ENCODE peak calls at places on chromosomes 4 and X, in ten cellular contexts. One of them, this sample, is unnamed.
A peak's percentile ranks its signal among the peaks of the same experiment; 100 is the strongest.

GRCh38 chr4:139559095-139559490 is 3.1 kb upstream of the SETD7 start:
- DNase-seq in HT1080: no peak
- DNase-seq in Caki2: no peak
- DNase-seq in NCI-H1694 treated with DMSO at 0.1 percent for 48 hours: no peak
- DNase-seq in midbrain: no peak
- DNase-seq in GM20000: no peak
- DNase-seq in MV-4-11: no peak
- DNase-seq in HT-29: no peak
- DNase-seq in hypothalamus: no peak
- DNase-seq in RKO: no peak
- DNase-seq in this sample: no peak

GRCh38 chr4:186829740-186830449 is 106.2 kb upstream of the FAT1 start:
- DNase-seq in NCI-H1694 treated with DMSO at 0.1 percent for 48 hours: no peak
- DNase-seq in Caki2: peak; percentile 70
- DNase-seq in GM20000: no peak
- DNase-seq in MV-4-11: peak; percentile 12
- DNase-seq in RKO: no peak
- DNase-seq in HT-29: peak; percentile 30
- DNase-seq in HT1080: peak; percentile 70
- DNase-seq in midbrain: no peak
- DNase-seq in hypothalamus: no peak
- DNase-seq in this sample: no peak

GRCh38 chr4:142719854-142720541 is 126.1 kb downstream of the INPP4B start:
- DNase-seq in Caki2: peak; percentile 41
- DNase-seq in HT-29: peak; percentile 77
- DNase-seq in hypothalamus: no peak
- DNase-seq in HT1080: peak; percentile 54
- DNase-seq in MV-4-11: no peak
- DNase-seq in NCI-H1694 treated with DMSO at 0.1 percent for 48 hours: peak; percentile 3
- DNase-seq in RKO: peak; percentile 46
- DNase-seq in midbrain: peak; percentile 3
- DNase-seq in GM20000: peak; percentile 4
- DNase-seq in this sample: peak; percentile 33

GRCh38 chr4:87270144-87270543 is 49.7 kb upstream of the KLHL8 start:
- DNase-seq in GM20000: peak; percentile 8
- DNase-seq in RKO: peak; percentile 77
- DNase-seq in HT-29: peak; percentile 64
- DNase-seq in MV-4-11: peak; percentile 57
- DNase-seq in NCI-H1694 treated with DMSO at 0.1 percent for 48 hours: peak; percentile 17
- DNase-seq in midbrain: peak; percentile 49
- DNase-seq in hypothalamus: no peak
- DNase-seq in Caki2: peak; percentile 14
- DNase-seq in HT1080: peak; percentile 55
- DNase-seq in this sample: peak; percentile 30

GRCh38 chr4:76210502-76210901 is 3.1 kb downstream of the SCARB2 start:
- DNase-seq in HT-29: no peak
- DNase-seq in HT1080: no peak
- DNase-seq in NCI-H1694 treated with DMSO at 0.1 percent for 48 hours: no peak
- DNase-seq in midbrain: peak; percentile 21
- DNase-seq in MV-4-11: peak; percentile 61
- DNase-seq in Caki2: no peak
- DNase-seq in RKO: no peak
- DNase-seq in GM20000: no peak
- DNase-seq in hypothalamus: no peak
- DNase-seq in this sample: no peak

GRCh38 chr4:125582302-125582701 is 267.5 kb downstream of the FAT4 start:
- DNase-seq in HT-29: no peak
- DNase-seq in midbrain: no peak
- DNase-seq in hypothalamus: no peak
- DNase-seq in NCI-H1694 treated with DMSO at 0.1 percent for 48 hours: no peak
- DNase-seq in MV-4-11: no peak
- DNase-seq in RKO: no peak
- DNase-seq in HT1080: peak; percentile 52
- DNase-seq in Caki2: no peak
- DNase-seq in GM20000: no peak
- DNase-seq in this sample: no peak

GRCh38 chrX:109856974-109857373 is 123.9 kb upstream of the ACSL4 start:
- DNase-seq in NCI-H1694 treated with DMSO at 0.1 percent for 48 hours: peak; percentile 30
- DNase-seq in GM20000: no peak
- DNase-seq in MV-4-11: peak; percentile 63
- DNase-seq in RKO: peak; percentile 46
- DNase-seq in hypothalamus: no peak
- DNase-seq in Caki2: peak; percentile 23
- DNase-seq in midbrain: peak; percentile 2
- DNase-seq in HT1080: no peak
- DNase-seq in HT-29: peak; percentile 61
- DNase-seq in this sample: peak; percentile 11

GRCh38 chr4:1345905-1346780 is 865 bp upstream of the UVSSA start:
- DNase-seq in hypothalamus: no peak
- DNase-seq in GM20000: peak; percentile 69
- DNase-seq in NCI-H1694 treated with DMSO at 0.1 percent for 48 hours: peak; percentile 7
- DNase-seq in RKO: peak; percentile 48
- DNase-seq in HT-29: peak; percentile 54
- DNase-seq in MV-4-11: peak; percentile 20
- DNase-seq in HT1080: peak; percentile 45
- DNase-seq in midbrain: peak; percentile 32
- DNase-seq in Caki2: peak; percentile 60
- DNase-seq in this sample: peak; percentile 19

This sample was measured in SW480.